ENCODE peak calls at places on chromosomes 6 and 20, in nine cellular contexts. C is glutamatergic neuron; E is GM13976; K is endodermal cell; Z is naive thymus-derived CD8-positive, alpha-beta T cell; A is CD8-positive, alpha-beta T cell; R is stimulated activated CD8-positive, alpha-beta memory T cell treated with anti-CD3 and anti-CD28 coated beads, Interleukin-7, amount 100 ng/mL, for 4 hours; W is posterior cingulate gyrus; B is T-cell. Y is an unnamed sample.

GRCh38 chr6:149559389-149559788 is 6.8 kb upstream of the GINM1 start:
- DNase-seq in C (no peak), E (no peak), K (no peak), Z (no peak), A (no peak), R (no peak), W (no peak), B (no peak), Y (no peak)

GRCh38 chr6:143258945-143259344 is 191.6 kb downstream of the ADAT2 start:
- DNase-seq in C (no peak), E (no peak), K (no peak), Z (no peak), A (no peak), R (no peak), W (no peak), B (no peak), Y (no peak)

GRCh38 chr6:15526129-15526764 is 136.6 kb downstream of the DTNBP1 start:
- DNase-seq in C (no peak), E (peak; percentile 59), K (peak; percentile 53), Z (no peak), A (no peak), R (no peak), W (no peak), B (no peak), Y (no peak)

GRCh38 chr6:2853766-2854393 is 12.2 kb upstream of the SERPINB1 start:
- DNase-seq in C (no peak), E (peak; percentile 60), K (peak; percentile 86), Z (peak; percentile 38), A (no peak), R (peak; percentile 84), W (no peak), B (peak; percentile 54), Y (peak; percentile 93)

GRCh38 chr6:71028236-71028876 is 71.5 kb upstream of the B3GAT2 start:
- DNase-seq in C (no peak), E (no peak), K (peak; percentile 88), Z (no peak), A (no peak), R (no peak), W (peak; percentile 49), B (no peak), Y (no peak)

GRCh38 chr20:17431621-17432364 is 99.4 kb downstream of the BFSP1 start:
- DNase-seq in C (peak; percentile 73), E (peak; percentile 76), K (peak; percentile 87), Z (peak; percentile 26), A (no peak), R (no peak), W (peak; percentile 62), B (no peak), Y (peak; percentile 59)

GRCh38 chr6:131982740-131983259 is 31.6 kb upstream of the CCN2 start:
- DNase-seq in C (no peak), E (no peak), K (no peak), Z (no peak), A (no peak), R (no peak), W (no peak), B (no peak), Y (peak; percentile 73)

GRCh38 chr6:499617-500016 is 108.1 kb downstream of the IRF4 start:
- DNase-seq in C (no peak), E (peak; percentile 41), K (no peak), Z (no peak), A (no peak), R (no peak), W (no peak), B (no peak), Y (no peak)

Y was measured in lung microvascular endothelial cell.